ENCODE peak calls at places on chromosomes 1 and 21, in seven cellular contexts. J is neural progenitor cell, M is left ventricle myocardium inferior, L is ovary, C is breast epithelium, X is prostate gland, G is lower lobe of right lung. U is an unnamed sample.

GRCh38 chr21:29315155-29315749 is 16.5 kb downstream of the BACH1 start:
- DNase-seq in L (no peak), C (no peak), J (no peak), G (no peak), M (no peak), X (no peak), U (no peak)

GRCh38 chr21:43608225-43608624 is 51.1 kb downstream of the HSF2BP start:
- DNase-seq in X (no peak), G (no peak), L (no peak), C (no peak), M (no peak), J (no peak), U (no peak)

GRCh38 chr1:225653463-225654276 is 747 bp upstream of the ENAH start:
- DNase-seq in J (peak; percentile 76), M (peak; percentile 66), G (peak; percentile 69), C (peak; percentile 78), L (peak; percentile 87), X (peak; percentile 65), U (peak; percentile 48)

GRCh38 chr1:243293941-243294722 is 38.3 kb downstream of the SDCCAG8 start:
- DNase-seq in G (no peak), M (no peak), J (peak; percentile 3), L (no peak), X (no peak), C (no peak), U (no peak)

GRCh38 chr1:64848812-64849211 is 103.9 kb downstream of the RAVER2 start:
- DNase-seq in X (no peak), C (no peak), L (no peak), M (no peak), G (no peak), J (no peak), U (no peak)

GRCh38 chr1:159973350-159973940 is 19.4 kb upstream of the SLAMF9 start:
- DNase-seq in L (no peak), M (no peak), C (no peak), G (no peak), J (no peak), X (no peak), U (no peak)

GRCh38 chr1:19169642-19170041 is 40.4 kb downstream of the UBR4 start:
- DNase-seq in J (no peak), C (no peak), X (no peak), M (no peak), G (no peak), L (no peak), U (no peak)

GRCh38 chr1:229094476-229095311 is 176.2 kb upstream of the RAB4A start:
- DNase-seq in C (no peak), X (no peak), J (no peak), L (no peak), G (no peak), M (no peak), U (no peak)

GRCh38 chr1:185917646-185918045 is 183.5 kb downstream of the HMCN1 start:
- DNase-seq in J (peak; percentile 56), C (no peak), M (no peak), L (no peak), G (no peak), X (no peak), U (no peak)

GRCh38 chr1:243968413-243968812 is 82.7 kb upstream of the ZBTB18 start:
- DNase-seq in C (no peak), L (no peak), X (no peak), G (no peak), J (no peak), M (no peak), U (no peak)

GRCh38 chr1:153680120-153680403 is 1.6 kb downstream of the NPR1 start:
- DNase-seq in G (peak; percentile 4), L (no peak), J (no peak), X (no peak), C (no peak), M (no peak), U (no peak)

GRCh38 chr1:115293006-115293405 is 45.0 kb downstream of the NGF start:
- DNase-seq in C (no peak), M (no peak), G (no peak), J (no peak), X (no peak), L (no peak), U (no peak)

GRCh38 chr1:94607398-94607797 is 65.8 kb upstream of the F3 start:
- DNase-seq in G (no peak), M (no peak), C (no peak), L (no peak), X (no peak), J (no peak), U (no peak)

GRCh38 chr1:24149854-24150227 is 6.9 kb upstream of the IL22RA1 start:
- DNase-seq in C (no peak), X (no peak), M (no peak), L (no peak), J (no peak), G (no peak), U (no peak)

GRCh38 chr1:46021046-46021822 is 111.2 kb downstream of the PIK3R3 start:
- DNase-seq in J (no peak), C (no peak), X (no peak), L (no peak), G (no peak), M (no peak), U (no peak)

DNA sequence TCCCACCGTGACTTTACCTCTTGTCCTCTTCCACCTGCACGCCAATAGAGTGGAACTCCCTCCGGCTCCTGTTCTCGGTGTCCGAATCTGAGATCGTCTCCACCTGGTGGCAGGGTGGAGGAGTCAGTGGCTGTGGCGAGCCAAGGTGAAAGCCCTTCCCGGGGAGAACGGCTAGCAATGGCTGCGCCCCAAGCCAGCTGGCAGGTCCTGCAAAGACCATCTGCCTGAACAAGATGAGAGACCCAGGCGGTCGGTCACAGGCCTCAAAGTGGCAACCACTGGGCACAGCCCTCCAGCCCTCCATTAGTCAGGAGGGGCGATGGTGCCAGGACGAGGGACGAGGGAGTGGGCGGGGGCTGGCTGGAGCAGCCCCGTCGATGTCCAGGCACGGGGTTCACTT is 25.4 kb upstream of the SMIM12 start:
- DNase-seq in J (peak; percentile 21), M (no peak), X (no peak), L (no peak), C (no peak), G (no peak), U (no peak)
- H3K4me3 ChIP-seq in J (peak overlapping the region; percentile 53), M (peak overlapping the region; percentile 61), X (no peak overlapping the region), L (no peak overlapping the region), C (no peak overlapping the region), G (peak overlapping the region; percentile 44), U (no peak overlapping the region)

GRCh38 chr1:161160763-161161162 is 1.5 kb downstream of the USP21 start:
- DNase-seq in G (no peak), X (no peak), J (no peak), L (no peak), M (no peak), C (no peak), U (no peak)

GRCh38 chr1:161159915-161160248 is 582 bp downstream of the USP21 start:
- DNase-seq in L (no peak), G (no peak), X (no peak), J (no peak), M (no peak), C (no peak), U (no peak)

GRCh38 chr1:161157867-161158266 is 1.4 kb upstream of the USP21 start:
- DNase-seq in G (no peak), M (no peak), C (no peak), X (no peak), L (no peak), J (no peak), U (no peak)

GRCh38 chr1:161159087-161159914 is at the start of gene USP21:
- DNase-seq in G (peak; percentile 94), J (peak; percentile 97), L (peak; percentile 93), X (peak; percentile 91), C (peak; percentile 94), M (peak; percentile 95), U (peak; percentile 67)

GRCh38 chr1:161158316-161159016 is 834 bp upstream of the USP21 start:
- DNase-seq in C (no peak), X (no peak), M (no peak), G (no peak), J (no peak), L (no peak), U (no peak)
- H3K27ac ChIP-seq in C (peak overlapping the region; percentile 87), X (peak overlapping the region; percentile 90), M (peak overlapping the region; percentile 95), G (peak overlapping the region; percentile 88), J (no peak overlapping the region), L (peak overlapping the region; percentile 68), U (peak overlapping the region; percentile 79)

GRCh38 chr1:6461538-6462411 is 4.2 kb downstream of the TNFRSF25 start:
- DNase-seq in G (no peak), X (no peak), J (no peak), C (no peak), L (no peak), M (no peak), U (no peak)

GRCh38 chr1:6461237-6461530 is 4.8 kb downstream of the TNFRSF25 start:
- DNase-seq in X (no peak), M (no peak), L (no peak), C (no peak), G (no peak), J (no peak), U (no peak)

GRCh38 chr1:6462412-6463119 is 3.4 kb downstream of the TNFRSF25 start:
- DNase-seq in G (no peak), X (no peak), L (no peak), C (no peak), J (no peak), M (no peak), U (no peak)

GRCh38 chr1:6460349-6461236 is 5.4 kb downstream of the TNFRSF25 start:
- DNase-seq in J (no peak), L (no peak), X (no peak), M (no peak), G (no peak), C (no peak), U (no peak)

DNA sequence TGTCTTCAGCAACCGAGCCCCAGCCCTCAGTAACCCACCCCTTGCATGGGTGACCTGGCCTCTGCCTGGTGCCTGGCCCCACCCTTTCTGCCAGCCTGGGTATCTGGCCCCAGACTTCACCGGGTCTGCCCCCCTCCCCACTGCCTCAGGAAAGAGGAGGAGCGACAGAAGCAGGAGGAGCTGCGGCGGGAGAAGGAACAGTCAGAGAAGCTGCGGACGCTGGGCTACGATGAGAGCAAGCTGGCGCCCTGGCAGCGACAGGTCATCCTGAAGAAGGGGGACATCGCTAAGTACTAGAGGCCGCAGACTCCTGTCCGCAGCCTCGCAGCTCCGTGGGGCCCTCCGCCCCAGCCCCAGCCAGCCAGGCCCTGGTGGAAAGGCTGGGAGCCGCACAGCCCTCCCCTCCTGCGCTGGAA is 6.1 kb downstream of the TNFRSF25 start:
- DNase-seq in L (no peak), M (no peak), J (peak; percentile 53), X (no peak), C (no peak), G (no peak), U (no peak)
- H3K4me3 ChIP-seq in L (no peak overlapping the region), M (peak overlapping the region; percentile 54), J (no peak overlapping the region), X (no peak overlapping the region), C (peak overlapping the region; percentile 18), G (peak overlapping the region; percentile 45), U (peak overlapping the region; percentile 33)

GRCh38 chr1:6427445-6428390 is 3.1 kb downstream of the ESPN start:
- DNase-seq in J (peak; percentile 1), X (no peak), G (no peak), C (peak; percentile 82), L (no peak), M (no peak), U (no peak)
- H3K27ac ChIP-seq in J (no peak overlapping the region), X (no peak overlapping the region), G (no peak overlapping the region), C (peak overlapping the region; percentile 61), L (no peak overlapping the region), M (no peak overlapping the region), U (no peak overlapping the region)